ENCODE peak calls at places on chromosomes 3 and 15, in ten cellular contexts. W is neural progenitor cell, B is psoas muscle, F is endothelial cell of umbilical vein, T is upper lobe of right lung, I is ovary, E is HL-60, J is NB4, X is thoracic aorta, U is astrocyte of the spinal cord. Y is an unnamed sample.

GRCh38 chr3:51198476-51198875 is 186.6 kb upstream of the MANF start:
- DNase-seq in T (no peak), W (no peak), B (no peak), E (no peak), X (no peak), U (peak; percentile 3), F (no peak), J (no peak), I (no peak), Y (no peak)

GRCh38 chr15:84594617-84595290 is 6.1 kb upstream of the ZSCAN2 start:
- DNase-seq in X (no peak), U (no peak), J (peak; percentile 51), B (no peak), W (no peak), E (peak; percentile 82), I (no peak), T (no peak), F (no peak), Y (no peak)

GRCh38 chr3:9279959-9280358 is 30.5 kb upstream of the SRGAP3 start:
- DNase-seq in U (peak; percentile 52), W (peak; percentile 67), T (no peak), J (peak; percentile 7), F (no peak), E (no peak), B (no peak), I (no peak), X (no peak), Y (no peak)

GRCh38 chr3:161348791-161349400 is 22.4 kb downstream of the SPTSSB start:
- DNase-seq in U (peak; percentile 35), T (no peak), B (no peak), W (no peak), J (no peak), X (no peak), I (no peak), E (no peak), F (no peak), Y (no peak)

GRCh38 chr3:159848348-159849118 is 140.1 kb upstream of the IL12A start:
- DNase-seq in E (no peak), U (no peak), J (no peak), I (no peak), X (no peak), T (no peak), B (no peak), W (no peak), F (no peak), Y (no peak)

GRCh38 chr3:100912976-100913375 is 80.2 kb downstream of the ABI3BP start:
- DNase-seq in T (no peak), I (no peak), F (peak; percentile 4), B (no peak), E (no peak), J (no peak), W (no peak), X (no peak), U (no peak), Y (no peak)

GRCh38 chr3:82353281-82354171 is 592.1 kb upstream of the GBE1 start:
- DNase-seq in T (no peak), F (no peak), U (no peak), E (no peak), I (peak; percentile 79), X (no peak), J (no peak), B (no peak), W (no peak), Y (no peak)

GRCh38 chr3:26438981-26439884 is 183.3 kb upstream of the LRRC3B start:
- DNase-seq in E (no peak), T (no peak), I (no peak), F (no peak), U (no peak), J (no peak), X (no peak), B (no peak), W (no peak), Y (peak; percentile 74)

GRCh38 chr15:63969652-63970421 is 76.4 kb downstream of the DAPK2 start:
- DNase-seq in F (peak; percentile 42), T (peak; percentile 74), X (no peak), J (no peak), E (no peak), I (no peak), U (no peak), W (no peak), B (no peak), Y (peak; percentile 93)

GRCh38 chr15:71752604-71753289 is 57.6 kb upstream of the NR2E3 start:
- DNase-seq in W (peak; percentile 68), F (peak; percentile 92), E (no peak), B (no peak), I (no peak), J (peak; percentile 49), U (peak; percentile 99), X (peak; percentile 68), T (no peak), Y (peak; percentile 75)

DNA sequence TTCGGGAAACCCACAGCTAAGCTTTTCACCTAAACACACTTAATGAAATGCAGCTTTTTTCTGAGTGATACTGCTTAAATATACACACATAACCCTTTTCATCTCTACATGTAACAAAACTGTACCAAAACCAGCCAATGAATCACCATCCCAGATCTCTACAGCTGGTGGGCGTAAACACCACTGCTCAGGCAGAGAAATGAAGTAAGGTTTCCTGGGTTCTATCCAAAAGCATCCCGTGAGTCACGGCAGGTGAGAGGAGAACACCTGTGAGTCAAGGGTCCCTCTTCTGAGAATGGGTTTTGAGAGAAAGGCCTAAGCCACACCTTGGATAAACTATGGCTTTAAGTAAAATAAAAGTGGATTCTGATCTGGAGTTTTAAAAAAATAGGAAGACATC is 2.6 kb downstream of the CLDN1 start:
- DNase-seq in T (no peak), W (no peak), U (no peak), I (no peak), F (no peak), B (no peak), X (no peak), J (no peak), E (no peak), Y (no peak)
- H3K4me3 ChIP-seq in T (peak overlapping the region; percentile 12), W (no peak overlapping the region), U (no peak overlapping the region), I (peak overlapping the region; percentile 52), F (no peak overlapping the region), B (no peak overlapping the region), X (no peak overlapping the region), J (no peak overlapping the region), E (no peak overlapping the region), Y (no peak overlapping the region)

GRCh38 chr3:13199006-13199776 is 126.0 kb upstream of the IQSEC1 start:
- DNase-seq in E (no peak), U (no peak), X (no peak), W (no peak), T (no peak), I (no peak), F (no peak), J (no peak), B (no peak), Y (no peak)

GRCh38 chr3:13200465-13200864 is 127.2 kb upstream of the IQSEC1 start:
- DNase-seq in T (no peak), U (no peak), W (no peak), I (no peak), J (no peak), X (no peak), B (no peak), E (no peak), F (no peak), Y (no peak)

GRCh38 chr3:13202744-13203397 is 129.6 kb upstream of the IQSEC1 start:
- DNase-seq in U (no peak), J (no peak), X (no peak), F (no peak), E (no peak), T (no peak), B (no peak), W (no peak), I (no peak), Y (no peak)

GRCh38 chr3:13199899-13200451 is 126.7 kb upstream of the IQSEC1 start:
- DNase-seq in J (no peak), B (no peak), T (no peak), X (no peak), U (no peak), I (no peak), E (no peak), F (no peak), W (no peak), Y (no peak)

DNA sequence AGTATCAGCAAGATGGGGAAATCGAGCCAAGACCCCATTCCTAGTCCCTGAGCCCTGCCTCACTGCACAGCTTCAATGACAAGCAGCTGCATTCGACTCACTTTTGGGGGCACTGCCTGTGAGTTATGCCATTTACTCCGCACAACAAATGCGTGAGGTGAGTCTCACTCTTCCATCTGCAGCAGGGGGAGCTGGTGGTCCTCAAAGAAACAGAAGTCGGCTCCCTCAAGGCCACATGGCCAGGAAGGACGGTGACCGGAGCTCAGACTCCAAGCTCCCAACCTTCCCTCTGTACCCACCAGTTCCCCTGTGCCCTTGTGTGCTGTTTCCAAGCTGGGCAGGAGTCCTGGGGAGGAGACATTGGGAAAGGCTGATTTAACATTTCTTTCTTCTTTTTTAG is 127.7 kb upstream of the IQSEC1 start:
- DNase-seq in U (no peak), F (no peak), W (peak; percentile 75), J (peak; percentile 48), X (no peak), E (no peak), T (no peak), B (peak; percentile 22), I (no peak), Y (no peak)
- TF ChIP-seq CTCF in U (peak; percentile 18), F (no peak), W (peak; percentile 59), J (peak; percentile 14), X (no peak), E (no peak), T (no peak), B (no peak), I (no peak), Y (no peak)

DNA sequence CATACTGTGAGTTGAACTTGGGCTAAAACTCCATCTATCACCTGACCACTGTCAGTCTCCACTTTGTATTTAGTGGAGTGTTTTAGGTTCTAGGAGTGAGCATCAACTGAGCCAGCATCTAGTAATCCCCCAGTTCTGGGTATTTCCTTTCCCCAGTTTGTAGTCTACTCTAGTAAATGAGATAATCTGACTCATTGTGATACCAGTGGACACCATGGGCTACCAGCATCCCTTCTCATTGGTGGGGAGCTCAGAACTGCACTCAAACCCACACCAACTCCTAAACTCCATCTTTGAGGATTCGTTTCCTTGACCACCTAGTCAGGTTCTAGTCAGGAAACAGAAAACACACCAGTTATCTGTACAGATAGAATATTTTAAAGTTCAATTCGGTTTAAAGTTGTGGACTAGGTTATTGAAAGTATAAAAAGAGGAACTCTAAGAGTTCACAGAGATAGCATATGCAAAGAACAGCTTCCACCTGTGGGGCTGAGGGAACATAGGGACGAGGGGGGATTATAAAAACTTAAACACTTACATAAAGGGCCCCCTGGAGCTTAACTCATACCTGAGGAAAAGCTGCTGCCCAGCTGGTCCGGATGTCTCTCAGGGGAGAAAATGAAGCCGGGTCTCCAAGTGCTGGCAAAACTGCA is 36.0 kb downstream of the LEO1 start:
- DNase-seq in E (no peak), I (no peak), F (no peak), W (no peak), T (no peak), X (no peak), U (no peak), J (no peak), B (no peak), Y (no peak)
- H3K4me3 ChIP-seq in E (no peak overlapping the region), I (no peak overlapping the region), F (no peak overlapping the region), W (no peak overlapping the region), T (no peak overlapping the region), X (no peak overlapping the region), U (no peak overlapping the region), J (no peak overlapping the region), B (no peak overlapping the region), Y (no peak overlapping the region)

DNA sequence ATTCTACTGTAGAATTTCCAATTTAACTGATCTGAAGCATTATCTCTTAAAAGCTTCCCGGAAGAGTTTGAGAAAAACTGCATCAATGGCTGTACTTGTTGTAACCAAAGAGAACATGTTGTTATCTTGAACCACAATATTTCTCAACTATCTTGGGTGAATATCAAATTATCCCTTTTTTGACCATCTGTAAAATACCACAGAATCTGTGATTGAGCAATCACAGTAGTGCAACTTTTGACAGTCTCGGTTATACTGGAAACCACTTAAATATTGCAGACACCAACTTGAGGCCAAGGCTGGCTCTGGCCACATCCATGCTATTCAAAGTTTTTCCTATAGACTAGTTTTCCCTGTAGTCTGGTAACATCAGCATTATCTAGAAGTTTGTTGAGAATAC is 842.8 kb upstream of the EPHA6 start:
- DNase-seq in B (no peak), U (peak; percentile 21), F (no peak), E (no peak), T (no peak), I (no peak), X (no peak), J (peak; percentile 24), W (no peak), Y (no peak)
- TF ChIP-seq CTCF in B (no peak), U (no peak), F (no peak), E (no peak), T (no peak), I (no peak), X (no peak), J (no peak), W (no peak), Y (no peak)